ENCODE peak calls at places on chromosomes 4 and X, in nine cellular contexts. One of them, this sample, is unnamed.

GRCh38 chr4:78185117-78185516 is 128.0 kb downstream of the FRAS1 start:
- DNase-seq in effector memory CD4-positive, alpha-beta T cell: no peak
- DNase-seq in iPS-NIHi11: no peak
- DNase-seq in activated naive CD8-positive, alpha-beta T cell treated with anti-CD3 and anti-CD28 coated beads, Interleukin-2, amount 50 U/mL, for 24 hours: no peak
- DNase-seq in mucosa of gallbladder: no peak
- DNase-seq in NAMALWA: no peak
- DNase-seq in CD8-positive, alpha-beta memory T cell: no peak
- DNase-seq in T follicular helper cell: no peak
- DNase-seq in OCI-M1: no peak
- DNase-seq in this sample: no peak

GRCh38 chr4:123536225-123536624 is 139.6 kb downstream of the SPRY1 start:
- DNase-seq in activated naive CD8-positive, alpha-beta T cell treated with anti-CD3 and anti-CD28 coated beads, Interleukin-2, amount 50 U/mL, for 24 hours: no peak
- DNase-seq in OCI-M1: peak; percentile 46
- DNase-seq in CD8-positive, alpha-beta memory T cell: no peak
- DNase-seq in iPS-NIHi11: no peak
- DNase-seq in mucosa of gallbladder: no peak
- DNase-seq in T follicular helper cell: no peak
- DNase-seq in NAMALWA: no peak
- DNase-seq in effector memory CD4-positive, alpha-beta T cell: no peak
- DNase-seq in this sample: no peak

GRCh38 chrX:112968351-112969133 is 127.9 kb upstream of the AMOT start:
- DNase-seq in mucosa of gallbladder: no peak
- DNase-seq in CD8-positive, alpha-beta memory T cell: no peak
- DNase-seq in OCI-M1: no peak
- DNase-seq in activated naive CD8-positive, alpha-beta T cell treated with anti-CD3 and anti-CD28 coated beads, Interleukin-2, amount 50 U/mL, for 24 hours: no peak
- DNase-seq in NAMALWA: no peak
- DNase-seq in iPS-NIHi11: no peak
- DNase-seq in T follicular helper cell: no peak
- DNase-seq in effector memory CD4-positive, alpha-beta T cell: no peak
- DNase-seq in this sample: no peak

GRCh38 chr4:117676153-117676552 is 358.1 kb upstream of the NDST3 start:
- DNase-seq in NAMALWA: no peak
- DNase-seq in CD8-positive, alpha-beta memory T cell: no peak
- DNase-seq in mucosa of gallbladder: no peak
- DNase-seq in iPS-NIHi11: no peak
- DNase-seq in OCI-M1: no peak
- DNase-seq in activated naive CD8-positive, alpha-beta T cell treated with anti-CD3 and anti-CD28 coated beads, Interleukin-2, amount 50 U/mL, for 24 hours: no peak
- DNase-seq in effector memory CD4-positive, alpha-beta T cell: no peak
- DNase-seq in T follicular helper cell: no peak
- DNase-seq in this sample: no peak

GRCh38 chr4:140212646-140213045 is 58.7 kb upstream of the MAML3 start:
- DNase-seq in iPS-NIHi11: no peak
- DNase-seq in effector memory CD4-positive, alpha-beta T cell: no peak
- DNase-seq in OCI-M1: no peak
- DNase-seq in mucosa of gallbladder: no peak
- DNase-seq in T follicular helper cell: no peak
- DNase-seq in CD8-positive, alpha-beta memory T cell: no peak
- DNase-seq in NAMALWA: no peak
- DNase-seq in activated naive CD8-positive, alpha-beta T cell treated with anti-CD3 and anti-CD28 coated beads, Interleukin-2, amount 50 U/mL, for 24 hours: no peak
- DNase-seq in this sample: no peak

GRCh38 chrX:150692296-150692695 is 900 bp upstream of the MTMR1 start:
- DNase-seq in effector memory CD4-positive, alpha-beta T cell: no peak
- DNase-seq in NAMALWA: no peak
- DNase-seq in iPS-NIHi11: no peak
- DNase-seq in mucosa of gallbladder: no peak
- DNase-seq in OCI-M1: peak; percentile 9
- DNase-seq in CD8-positive, alpha-beta memory T cell: no peak
- DNase-seq in activated naive CD8-positive, alpha-beta T cell treated with anti-CD3 and anti-CD28 coated beads, Interleukin-2, amount 50 U/mL, for 24 hours: no peak
- DNase-seq in T follicular helper cell: no peak
- DNase-seq in this sample: no peak

GRCh38 chr4:168309781-168310180 is 8.8 kb downstream of the DDX60 start:
- DNase-seq in OCI-M1: peak; percentile 71
- DNase-seq in CD8-positive, alpha-beta memory T cell: no peak
- DNase-seq in T follicular helper cell: no peak
- DNase-seq in effector memory CD4-positive, alpha-beta T cell: no peak
- DNase-seq in NAMALWA: no peak
- DNase-seq in mucosa of gallbladder: no peak
- DNase-seq in activated naive CD8-positive, alpha-beta T cell treated with anti-CD3 and anti-CD28 coated beads, Interleukin-2, amount 50 U/mL, for 24 hours: no peak
- DNase-seq in iPS-NIHi11: no peak
- DNase-seq in this sample: no peak

GRCh38 chr4:1571986-1572385 is 112.1 kb downstream of the FAM53A start:
- DNase-seq in NAMALWA: no peak
- DNase-seq in effector memory CD4-positive, alpha-beta T cell: no peak
- DNase-seq in T follicular helper cell: no peak
- DNase-seq in OCI-M1: peak; percentile 26
- DNase-seq in mucosa of gallbladder: no peak
- DNase-seq in activated naive CD8-positive, alpha-beta T cell treated with anti-CD3 and anti-CD28 coated beads, Interleukin-2, amount 50 U/mL, for 24 hours: no peak
- DNase-seq in CD8-positive, alpha-beta memory T cell: no peak
- DNase-seq in iPS-NIHi11: no peak
- DNase-seq in this sample: no peak

GRCh38 chr4:137674066-137674465 is 141.8 kb upstream of the PCDH18 start:
- DNase-seq in NAMALWA: no peak
- DNase-seq in mucosa of gallbladder: no peak
- DNase-seq in OCI-M1: no peak
- DNase-seq in CD8-positive, alpha-beta memory T cell: no peak
- DNase-seq in T follicular helper cell: no peak
- DNase-seq in effector memory CD4-positive, alpha-beta T cell: no peak
- DNase-seq in activated naive CD8-positive, alpha-beta T cell treated with anti-CD3 and anti-CD28 coated beads, Interleukin-2, amount 50 U/mL, for 24 hours: no peak
- DNase-seq in iPS-NIHi11: no peak
- DNase-seq in this sample: no peak

GRCh38 chrX:119393144-119393543 is 6.0 kb upstream of the SLC25A43 start:
- DNase-seq in effector memory CD4-positive, alpha-beta T cell: no peak
- DNase-seq in OCI-M1: no peak
- DNase-seq in CD8-positive, alpha-beta memory T cell: no peak
- DNase-seq in T follicular helper cell: no peak
- DNase-seq in NAMALWA: no peak
- DNase-seq in iPS-NIHi11: no peak
- DNase-seq in mucosa of gallbladder: no peak
- DNase-seq in activated naive CD8-positive, alpha-beta T cell treated with anti-CD3 and anti-CD28 coated beads, Interleukin-2, amount 50 U/mL, for 24 hours: no peak
- DNase-seq in this sample: no peak

GRCh38 chrX:71923516-71923915 is 12.9 kb downstream of the NHSL2 start:
- DNase-seq in iPS-NIHi11: no peak
- DNase-seq in OCI-M1: no peak
- DNase-seq in NAMALWA: no peak
- DNase-seq in mucosa of gallbladder: no peak
- DNase-seq in effector memory CD4-positive, alpha-beta T cell: no peak
- DNase-seq in CD8-positive, alpha-beta memory T cell: no peak
- DNase-seq in T follicular helper cell: no peak
- DNase-seq in activated naive CD8-positive, alpha-beta T cell treated with anti-CD3 and anti-CD28 coated beads, Interleukin-2, amount 50 U/mL, for 24 hours: no peak
- DNase-seq in this sample: no peak

GRCh38 chr4:3385719-3386440 is 55.9 kb upstream of the HGFAC start:
- DNase-seq in iPS-NIHi11: no peak
- DNase-seq in mucosa of gallbladder: no peak
- DNase-seq in OCI-M1: no peak
- DNase-seq in CD8-positive, alpha-beta memory T cell: no peak
- DNase-seq in effector memory CD4-positive, alpha-beta T cell: no peak
- DNase-seq in T follicular helper cell: no peak
- DNase-seq in activated naive CD8-positive, alpha-beta T cell treated with anti-CD3 and anti-CD28 coated beads, Interleukin-2, amount 50 U/mL, for 24 hours: no peak
- DNase-seq in NAMALWA: no peak
- DNase-seq in this sample: no peak

This sample was measured in effector memory CD8-positive, alpha-beta T cell.